ENCODE peak calls at places on chromosomes 13 and 19, in five cellular contexts. One of them, this sample, is unnamed.
A peak's percentile ranks its signal among the peaks of the same experiment; 100 is the strongest.

GRCh38 chr13:53242015-53242414 is 213.4 kb downstream of the OLFM4 start:
- DNase-seq in mammary epithelial cell: no peak
- DNase-seq in body of pancreas: no peak
- DNase-seq in aorta: no peak
- DNase-seq in CD4-positive, CD25-positive, alpha-beta regulatory T cell: no peak
- DNase-seq in this sample: no peak

GRCh38 chr19:677201-677600 is 1.0 kb downstream of the FSTL3 start:
- DNase-seq in mammary epithelial cell: peak; percentile 83
- DNase-seq in body of pancreas: peak; percentile 72
- DNase-seq in aorta: peak; percentile 91
- DNase-seq in CD4-positive, CD25-positive, alpha-beta regulatory T cell: no peak
- DNase-seq in this sample: peak; percentile 67

GRCh38 chr19:58001895-58002369 is 688 bp downstream of the ZNF606 start:
- DNase-seq in mammary epithelial cell: no peak
- DNase-seq in body of pancreas: peak; percentile 21
- DNase-seq in aorta: no peak
- DNase-seq in CD4-positive, CD25-positive, alpha-beta regulatory T cell: no peak
- DNase-seq in this sample: no peak

GRCh38 chr19:6890421-6890913 is 3.1 kb downstream of the ADGRE1 start:
- DNase-seq in mammary epithelial cell: no peak
- DNase-seq in body of pancreas: no peak
- DNase-seq in aorta: no peak
- DNase-seq in CD4-positive, CD25-positive, alpha-beta regulatory T cell: peak; percentile 37
- DNase-seq in this sample: no peak

GRCh38 chr19:29084266-29084665 is 128.7 kb downstream of the UQCRFS1 start:
- DNase-seq in mammary epithelial cell: no peak
- DNase-seq in body of pancreas: no peak
- DNase-seq in aorta: no peak
- DNase-seq in CD4-positive, CD25-positive, alpha-beta regulatory T cell: no peak
- DNase-seq in this sample: no peak

GRCh38 chr19:51546650-51547396 is 15.4 kb upstream of the SIGLEC6 start:
- DNase-seq in mammary epithelial cell: no peak
- DNase-seq in body of pancreas: no peak
- DNase-seq in aorta: no peak
- DNase-seq in CD4-positive, CD25-positive, alpha-beta regulatory T cell: no peak
- DNase-seq in this sample: no peak

GRCh38 chr19:27974082-27974513 is 1238.9 kb downstream of the UQCRFS1 start:
- DNase-seq in mammary epithelial cell: no peak
- DNase-seq in body of pancreas: peak; percentile 57
- DNase-seq in aorta: no peak
- DNase-seq in CD4-positive, CD25-positive, alpha-beta regulatory T cell: no peak
- DNase-seq in this sample: no peak

GRCh38 chr13:101624210-101624922 is 171.9 kb downstream of the ITGBL1 start:
- DNase-seq in mammary epithelial cell: no peak
- DNase-seq in body of pancreas: no peak
- DNase-seq in aorta: no peak
- DNase-seq in CD4-positive, CD25-positive, alpha-beta regulatory T cell: no peak
- DNase-seq in this sample: no peak

GRCh38 chr13:113152894-113153809 is 5.3 kb upstream of the PROZ start:
- DNase-seq in mammary epithelial cell: no peak
- DNase-seq in body of pancreas: peak; percentile 53
- DNase-seq in aorta: peak; percentile 68
- DNase-seq in CD4-positive, CD25-positive, alpha-beta regulatory T cell: peak; percentile 17
- DNase-seq in this sample: peak; percentile 6

GRCh38 chr13:113816248-113816924 is 47.5 kb downstream of the GAS6 start:
- DNase-seq in mammary epithelial cell: no peak
- DNase-seq in body of pancreas: no peak
- DNase-seq in aorta: no peak
- DNase-seq in CD4-positive, CD25-positive, alpha-beta regulatory T cell: no peak
- DNase-seq in this sample: no peak

GRCh38 chr13:75569576-75569975 is 20.0 kb downstream of the UCHL3 start:
- DNase-seq in mammary epithelial cell: no peak
- DNase-seq in body of pancreas: no peak
- DNase-seq in aorta: no peak
- DNase-seq in CD4-positive, CD25-positive, alpha-beta regulatory T cell: no peak
- DNase-seq in this sample: peak; percentile 30

GRCh38 chr19:10518444-10519361 is 1.5 kb upstream of the S1PR5 start:
- DNase-seq in mammary epithelial cell: no peak
- DNase-seq in body of pancreas: peak; percentile 63
- DNase-seq in aorta: no peak
- DNase-seq in CD4-positive, CD25-positive, alpha-beta regulatory T cell: no peak
- DNase-seq in this sample: no peak

GRCh38 chr13:42643076-42643475 is 69.1 kb downstream of the TNFSF11 start:
- DNase-seq in mammary epithelial cell: no peak
- DNase-seq in body of pancreas: no peak
- DNase-seq in aorta: no peak
- DNase-seq in CD4-positive, CD25-positive, alpha-beta regulatory T cell: no peak
- DNase-seq in this sample: no peak

GRCh38 chr19:56261145-56261544 is 11.4 kb upstream of the EDDM13 start:
- DNase-seq in mammary epithelial cell: no peak
- DNase-seq in body of pancreas: no peak
- DNase-seq in aorta: no peak
- DNase-seq in CD4-positive, CD25-positive, alpha-beta regulatory T cell: no peak
- DNase-seq in this sample: no peak

GRCh38 chr19:32911467-32911866 is 41.9 kb upstream of the SLC7A9 start:
- DNase-seq in mammary epithelial cell: no peak
- DNase-seq in body of pancreas: no peak
- DNase-seq in aorta: no peak
- DNase-seq in CD4-positive, CD25-positive, alpha-beta regulatory T cell: no peak
- DNase-seq in this sample: no peak

GRCh38 chr19:18349524-18350128 is 9.2 kb downstream of the PGPEP1 start:
- DNase-seq in mammary epithelial cell: peak; percentile 39
- DNase-seq in body of pancreas: peak; percentile 72
- DNase-seq in aorta: peak; percentile 73
- DNase-seq in CD4-positive, CD25-positive, alpha-beta regulatory T cell: no peak
- DNase-seq in this sample: no peak

DNA sequence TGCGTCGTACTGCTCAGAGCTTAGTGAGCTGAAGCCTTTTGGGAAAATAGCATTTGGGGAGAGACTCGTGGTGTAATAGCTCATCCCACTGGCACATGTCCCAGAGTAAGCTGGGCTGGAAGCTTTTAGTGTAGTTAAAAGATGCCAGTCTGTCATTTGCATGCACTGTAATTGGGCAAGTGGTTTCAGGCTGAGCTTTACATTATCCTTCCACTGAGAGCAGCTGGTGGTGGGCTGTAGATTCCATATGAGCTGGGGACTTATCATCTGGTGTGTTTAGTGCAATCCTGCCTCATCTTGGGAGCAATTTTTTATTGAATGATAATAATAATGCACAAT is 69.9 kb downstream of the LRCH1 start:
- DNase-seq in mammary epithelial cell: peak; percentile 53
- DNase-seq in body of pancreas: peak; percentile 39
- DNase-seq in aorta: peak; percentile 53
- DNase-seq in CD4-positive, CD25-positive, alpha-beta regulatory T cell: no peak
- DNase-seq in this sample: no peak
- H3K4me1 ChIP-seq in mammary epithelial cell: peaks cover 8% of the 10 kb centered on the region
- H3K4me1 ChIP-seq in body of pancreas: peaks cover 37% of the 10 kb centered on the region
- H3K4me1 ChIP-seq in aorta: peaks cover 7% of the 10 kb centered on the region
- H3K4me1 ChIP-seq in CD4-positive, CD25-positive, alpha-beta regulatory T cell: peaks cover 10% of the 10 kb centered on the region
- H3K4me1 ChIP-seq in this sample: peaks cover 27% of the 10 kb centered on the region

GRCh38 chr13:40494513-40494912 is 171.9 kb downstream of the FOXO1 start:
- DNase-seq in mammary epithelial cell: no peak
- DNase-seq in body of pancreas: no peak
- DNase-seq in aorta: no peak
- DNase-seq in CD4-positive, CD25-positive, alpha-beta regulatory T cell: peak; percentile 56
- DNase-seq in this sample: no peak
- H3K27ac ChIP-seq in mammary epithelial cell: no peak overlapping the region
- H3K27ac ChIP-seq in body of pancreas: no peak overlapping the region
- H3K27ac ChIP-seq in aorta: no peak overlapping the region
- H3K27ac ChIP-seq in CD4-positive, CD25-positive, alpha-beta regulatory T cell: peak overlapping the region; percentile 72
- H3K27ac ChIP-seq in this sample: no peak overlapping the region

DNA sequence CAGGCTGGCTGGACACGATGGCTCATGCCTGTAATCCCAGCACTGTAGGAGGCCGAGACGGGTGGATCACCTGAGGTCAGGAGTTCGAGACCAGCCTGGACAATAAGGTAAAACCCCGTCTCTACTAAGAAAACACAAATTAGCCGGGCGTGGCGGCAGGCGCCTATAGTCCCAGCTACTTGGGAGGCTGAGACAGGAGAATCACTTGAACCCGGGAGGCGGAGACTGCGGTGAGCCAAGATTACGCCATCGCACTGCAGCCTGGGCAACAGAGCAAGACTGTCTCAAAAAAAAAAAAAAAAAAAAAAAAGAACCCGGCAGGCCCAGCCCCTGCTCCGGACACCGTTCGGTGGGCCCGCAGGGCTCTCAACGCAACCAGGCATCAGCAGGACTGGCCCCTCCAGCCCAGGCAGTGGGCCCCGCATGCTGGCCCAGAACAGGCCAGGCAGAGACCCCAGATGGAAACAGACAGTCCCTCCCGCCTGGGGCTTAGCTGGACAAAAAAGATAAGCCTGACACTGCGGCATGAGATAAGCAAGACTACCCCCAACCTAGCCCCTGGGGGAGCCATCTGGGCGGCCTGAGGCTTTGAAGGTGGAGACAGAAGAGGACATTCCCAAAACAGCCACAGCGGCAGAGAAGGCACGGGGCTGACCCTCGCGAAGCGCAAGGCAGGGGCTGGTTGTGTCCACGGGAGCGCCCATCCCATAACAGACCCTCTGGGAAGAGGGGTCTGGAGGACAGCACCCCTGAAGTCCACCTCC is 11.6 kb downstream of the REXO1 start:
- DNase-seq in mammary epithelial cell: no peak
- DNase-seq in body of pancreas: no peak
- DNase-seq in aorta: no peak
- DNase-seq in CD4-positive, CD25-positive, alpha-beta regulatory T cell: no peak
- DNase-seq in this sample: no peak
- H3K4me1 ChIP-seq in mammary epithelial cell: no peaks in the 10 kb centered on the region
- H3K4me1 ChIP-seq in body of pancreas: peaks cover 45% of the 10 kb centered on the region
- H3K4me1 ChIP-seq in aorta: no peaks in the 10 kb centered on the region
- H3K4me1 ChIP-seq in CD4-positive, CD25-positive, alpha-beta regulatory T cell: peaks cover 24% of the 10 kb centered on the region
- H3K4me1 ChIP-seq in this sample: peaks cover 2% of the 10 kb centered on the region

DNA sequence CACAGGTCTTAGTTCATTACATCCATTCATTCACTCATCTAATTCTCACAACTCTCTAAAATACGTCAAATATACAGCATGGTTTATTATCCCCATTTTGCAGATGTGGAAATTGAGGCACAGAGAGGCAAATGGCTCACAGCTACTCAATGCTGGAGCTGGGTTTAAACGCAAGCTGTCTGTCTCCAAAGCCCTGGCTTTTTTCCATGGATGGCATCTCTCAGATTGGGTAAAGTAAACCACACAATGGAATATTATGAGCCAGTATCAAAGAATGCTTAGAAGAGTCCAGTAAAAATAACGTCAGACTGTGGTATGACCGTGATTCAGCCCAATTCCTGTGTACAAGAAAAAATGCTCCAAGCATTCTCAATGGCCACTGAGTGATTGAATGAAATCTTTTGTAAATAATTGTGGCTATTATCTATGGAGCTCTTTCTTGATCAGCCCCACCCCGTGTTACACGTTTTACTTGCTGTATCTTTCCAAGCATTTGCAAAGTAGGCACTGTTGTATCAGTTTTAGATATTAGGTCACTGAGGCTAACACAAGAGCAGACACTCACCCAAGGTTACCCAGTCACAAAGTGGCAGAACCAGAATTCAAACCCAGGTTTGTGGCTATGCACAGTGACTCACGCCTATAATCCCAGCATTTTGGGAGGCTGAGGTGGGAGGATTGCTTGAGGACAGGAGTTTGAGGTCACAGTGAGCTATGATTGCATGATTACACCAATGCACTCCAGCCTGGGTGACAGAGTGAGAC is 5.5 kb upstream of the ACP7 start:
- DNase-seq in mammary epithelial cell: peak; percentile 98
- DNase-seq in body of pancreas: no peak
- DNase-seq in aorta: no peak
- DNase-seq in CD4-positive, CD25-positive, alpha-beta regulatory T cell: no peak
- DNase-seq in this sample: peak; percentile 99
- H3K27ac ChIP-seq in mammary epithelial cell: peak overlapping the region; percentile 87
- H3K27ac ChIP-seq in body of pancreas: no peak overlapping the region
- H3K27ac ChIP-seq in aorta: no peak overlapping the region
- H3K27ac ChIP-seq in CD4-positive, CD25-positive, alpha-beta regulatory T cell: no peak overlapping the region
- H3K27ac ChIP-seq in this sample: peak overlapping the region; percentile 75

DNA sequence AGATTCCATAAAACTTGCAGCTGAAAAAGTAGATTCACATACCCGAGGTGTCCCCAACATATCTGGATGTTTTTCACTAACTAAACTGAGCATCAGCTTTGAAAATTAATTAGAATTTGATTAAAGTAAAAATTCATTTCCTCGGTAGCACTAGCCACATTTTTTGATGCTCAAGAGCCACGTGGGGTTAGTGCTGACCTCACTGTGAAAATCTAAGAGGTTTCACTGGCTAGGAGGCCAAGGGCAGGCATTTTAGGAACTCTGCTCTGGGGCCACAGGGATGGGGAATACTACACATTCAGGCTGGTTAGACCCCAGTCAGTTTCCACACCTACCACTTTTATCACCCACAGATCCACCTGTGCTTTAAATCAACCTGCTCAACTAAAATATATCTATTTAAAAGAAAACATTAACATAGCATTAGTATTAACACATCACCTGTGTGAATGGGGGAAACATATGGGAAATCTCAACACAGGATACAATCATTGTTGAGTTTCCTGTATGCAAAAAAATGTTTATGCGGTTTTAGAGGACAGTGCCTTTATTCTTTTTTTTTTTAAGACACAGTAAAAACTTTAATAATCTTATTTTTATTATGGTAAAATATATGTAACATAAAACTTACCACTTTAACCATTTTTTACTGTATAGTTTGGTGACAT is 45.5 kb downstream of the BRD4 start:
- DNase-seq in mammary epithelial cell: no peak
- DNase-seq in body of pancreas: no peak
- DNase-seq in aorta: no peak
- DNase-seq in CD4-positive, CD25-positive, alpha-beta regulatory T cell: peak; percentile 13
- DNase-seq in this sample: no peak
- H3K4me1 ChIP-seq in mammary epithelial cell: peaks cover 57% of the 10 kb centered on the region
- H3K4me1 ChIP-seq in body of pancreas: peaks cover 83% of the 10 kb centered on the region
- H3K4me1 ChIP-seq in aorta: peaks cover 13% of the 10 kb centered on the region
- H3K4me1 ChIP-seq in CD4-positive, CD25-positive, alpha-beta regulatory T cell: peaks cover 99% of the 10 kb centered on the region
- H3K4me1 ChIP-seq in this sample: peaks cover 45% of the 10 kb centered on the region

DNA sequence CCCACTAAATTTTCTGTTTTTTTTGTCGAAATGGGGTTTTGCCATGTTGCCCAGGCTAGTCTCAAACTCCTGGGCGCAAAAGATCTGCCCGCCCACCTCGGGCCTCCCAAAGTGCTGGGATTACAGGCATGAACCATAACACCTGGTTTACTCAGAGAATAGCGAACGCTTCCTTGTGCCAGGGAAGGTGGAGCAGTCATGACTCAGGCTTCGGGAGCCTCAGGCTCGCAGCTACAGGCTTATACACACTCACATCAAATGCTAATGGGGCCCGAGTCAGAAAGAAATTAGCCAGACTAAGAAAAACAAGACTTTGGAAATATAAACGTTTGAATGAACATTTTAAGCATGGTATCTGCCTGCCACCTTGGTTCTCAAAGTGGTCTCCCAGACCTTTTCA is 11.0 kb upstream of the TPT1 start:
- DNase-seq in mammary epithelial cell: peak; percentile 81
- DNase-seq in body of pancreas: no peak
- DNase-seq in aorta: no peak
- DNase-seq in CD4-positive, CD25-positive, alpha-beta regulatory T cell: no peak
- DNase-seq in this sample: peak; percentile 89
- H3K27ac ChIP-seq in mammary epithelial cell: no peak overlapping the region
- H3K27ac ChIP-seq in body of pancreas: no peak overlapping the region
- H3K27ac ChIP-seq in aorta: no peak overlapping the region
- H3K27ac ChIP-seq in CD4-positive, CD25-positive, alpha-beta regulatory T cell: no peak overlapping the region
- H3K27ac ChIP-seq in this sample: peak overlapping the region; percentile 60

This sample was measured in foreskin keratinocyte.